ENCODE peak calls at places on chromosomes 1 and 21, in nine cellular contexts. U is NCI-H146; P is NCI-H2029; O is C1 segment of cervical spinal cord; S is iPS-NIHi11; L is EL; N is SJSA1; G is GM12891; B is stimulated activated CD8-positive, alpha-beta memory T cell treated with anti-CD3 and anti-CD28 coated beads, Interleukin-15, amount 100 ng/mL, for 4 hours. I is an unnamed sample.

GRCh38 chr1:246971969-246972368 is 35.9 kb downstream of the ZNF695 start:
- DNase-seq in U (no peak), P (no peak), O (no peak), S (no peak), L (no peak), N (no peak), G (no peak), B (no peak), I (no peak)

GRCh38 chr1:19442150-19443096 is 42.9 kb downstream of the CAPZB start:
- DNase-seq in U (no peak), P (no peak), O (no peak), S (no peak), L (no peak), N (no peak), G (no peak), B (no peak), I (peak)

GRCh38 chr1:156624814-156625435 is 5.7 kb downstream of the HAPLN2 start:
- DNase-seq in U (no peak), P (no peak), O (no peak), S (no peak), L (no peak), N (no peak), G (no peak), B (no peak), I (no peak)

GRCh38 chr1:1284370-1285101 is 4.3 kb downstream of the SCNN1D start:
- DNase-seq in U (no peak), P (no peak), O (no peak), S (no peak), L (no peak), N (no peak), G (no peak), B (no peak), I (no peak)

GRCh38 chr1:47859092-47859743 is 138.0 kb downstream of the TRABD2B start:
- DNase-seq in U (no peak), P (no peak), O (no peak), S (no peak), L (no peak), N (no peak), G (no peak), B (no peak), I (no peak)

GRCh38 chr1:115134850-115135484 is 45.7 kb upstream of the TSPAN2 start:
- DNase-seq in U (no peak), P (no peak), O (no peak), S (no peak), L (peak), N (peak), G (no peak), B (no peak), I (peak)

GRCh38 chr21:22201142-22201541 is 1202.9 kb downstream of the NCAM2 start:
- DNase-seq in U (no peak), P (no peak), O (no peak), S (no peak), L (no peak), N (no peak), G (no peak), B (no peak), I (no peak)

GRCh38 chr1:44072204-44072603 is 40.9 kb upstream of the SLC6A9 start:
- DNase-seq in U (no peak), P (no peak), O (no peak), S (no peak), L (peak), N (peak), G (no peak), B (no peak), I (peak)

GRCh38 chr1:50285994-50286393 is 137.2 kb downstream of the DMRTA2 start:
- DNase-seq in U (no peak), P (no peak), O (no peak), S (no peak), L (no peak), N (no peak), G (no peak), B (no peak), I (no peak)

GRCh38 chr1:190169311-190170067 is 308.2 kb downstream of the BRINP3 start:
- DNase-seq in U (no peak), P (no peak), O (no peak), S (no peak), L (peak), N (no peak), G (no peak), B (no peak), I (no peak)